ENCODE peak calls at places on chromosomes 16 and 17, in eight cellular contexts. D is endothelial cell of umbilical vein, F is HCT116, I is stomach, M is GM23338, Y is HL-60, H is GM12891, P is GM12892. R is an unnamed sample.

GRCh38 chr16:11759163-11759834 is 16.6 kb upstream of the TXNDC11 start:
- DNase-seq in F (no peak), H (no peak), M (no peak), I (peak; percentile 90), P (no peak), D (no peak), Y (no peak), R (no peak)

GRCh38 chr17:35084987-35085386 is 21.5 kb upstream of the RFFL start:
- DNase-seq in P (no peak), D (peak; percentile 6), F (peak; percentile 81), H (no peak), M (no peak), Y (no peak), I (no peak), R (no peak)

GRCh38 chr16:75550211-75550662 is 5.8 kb downstream of the TMEM231 start:
- DNase-seq in F (no peak), Y (peak; percentile 67), D (peak; percentile 52), P (peak; percentile 34), H (no peak), M (peak; percentile 89), I (peak; percentile 31), R (no peak)

GRCh38 chr17:60127068-60128064 is 22.4 kb upstream of the CA4 start:
- DNase-seq in F (no peak), D (no peak), Y (no peak), H (no peak), M (no peak), P (no peak), I (no peak), R (no peak)

GRCh38 chr16:68077866-68078725 is 7.1 kb upstream of the NFATC3 start:
- DNase-seq in I (no peak), M (no peak), H (no peak), D (no peak), Y (no peak), F (no peak), P (no peak), R (no peak)

GRCh38 chr17:7183433-7184090 is 4.4 kb upstream of the ASGR1 start:
- DNase-seq in M (no peak), D (no peak), P (no peak), F (no peak), H (no peak), Y (no peak), I (no peak), R (no peak)

GRCh38 chr17:48995871-48996695 is 1.1 kb upstream of the IGF2BP1 start:
- DNase-seq in F (no peak), H (no peak), I (no peak), P (no peak), M (peak; percentile 96), Y (no peak), D (peak; percentile 47), R (no peak)

GRCh38 chr17:70060415-70060814 is 14.6 kb upstream of the KCNJ16 start:
- DNase-seq in Y (no peak), M (no peak), D (no peak), F (no peak), H (no peak), I (peak; percentile 36), P (no peak), R (no peak)

DNA sequence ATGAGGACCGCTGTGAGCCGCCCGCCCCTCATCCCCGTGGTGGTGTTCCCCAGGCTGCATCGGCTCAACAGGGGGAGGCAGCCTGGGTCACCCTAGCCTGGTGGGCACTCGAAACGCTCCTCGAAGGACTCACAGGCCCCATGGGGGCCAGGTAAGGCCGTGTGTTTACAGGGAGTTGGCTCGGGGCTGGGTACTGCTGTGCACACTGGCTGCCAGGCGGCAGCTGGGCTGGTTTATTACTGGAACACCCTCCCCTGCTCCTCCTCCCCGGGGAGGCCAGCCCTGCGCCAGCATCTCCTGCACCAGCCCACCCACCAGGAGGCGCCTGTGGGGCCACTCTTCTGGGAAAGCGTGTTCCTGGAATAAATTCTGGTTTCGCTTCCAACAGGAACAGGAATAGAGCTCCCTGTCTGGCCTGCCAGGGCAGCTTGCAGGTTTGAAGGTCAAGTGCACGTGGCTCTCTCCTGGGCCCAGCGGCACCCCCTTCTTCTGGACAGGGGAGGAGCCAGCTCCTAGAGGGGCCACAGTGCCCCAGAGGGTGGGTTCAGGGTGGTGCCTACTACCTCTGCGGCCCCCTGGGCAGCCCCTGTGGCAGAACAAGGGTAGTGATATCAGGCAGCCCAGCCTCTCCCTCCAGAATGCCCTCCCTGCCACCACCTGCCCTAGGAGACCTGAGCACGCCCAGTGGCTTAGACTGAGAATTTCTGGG is 11.3 kb downstream of the MCRIP1 start:
- DNase-seq in Y (peak; percentile 61), M (peak; percentile 77), D (peak; percentile 63), H (no peak), I (peak; percentile 96), P (no peak), F (peak; percentile 40), R (no peak)
- TF ChIP-seq POLR2AphosphoS5 in Y (no peak), M (no peak), D (no peak), H (no peak), I (peak; percentile 90), P (no peak), F (peak; percentile 32), R (peak; percentile 45)

GRCh38 chr17:82095777-82096708 is 2.0 kb downstream of the FASN start:
- DNase-seq in M (no peak), H (no peak), D (no peak), Y (no peak), I (no peak), F (no peak), P (no peak), R (no peak)

GRCh38 chr17:82097187-82097918 is 683 bp downstream of the FASN start:
- DNase-seq in H (peak; percentile 74), P (peak; percentile 77), Y (peak; percentile 60), I (peak; percentile 58), F (no peak), M (peak; percentile 25), D (peak; percentile 47), R (no peak)

GRCh38 chr17:82092995-82093751 is 4.9 kb downstream of the FASN start:
- DNase-seq in H (no peak), I (no peak), F (no peak), P (no peak), Y (no peak), D (no peak), M (no peak), R (no peak)

GRCh38 chr17:82096709-82097186 is 1.3 kb downstream of the FASN start:
- DNase-seq in P (no peak), H (no peak), Y (no peak), M (no peak), D (no peak), I (no peak), F (no peak), R (no peak)

DNA sequence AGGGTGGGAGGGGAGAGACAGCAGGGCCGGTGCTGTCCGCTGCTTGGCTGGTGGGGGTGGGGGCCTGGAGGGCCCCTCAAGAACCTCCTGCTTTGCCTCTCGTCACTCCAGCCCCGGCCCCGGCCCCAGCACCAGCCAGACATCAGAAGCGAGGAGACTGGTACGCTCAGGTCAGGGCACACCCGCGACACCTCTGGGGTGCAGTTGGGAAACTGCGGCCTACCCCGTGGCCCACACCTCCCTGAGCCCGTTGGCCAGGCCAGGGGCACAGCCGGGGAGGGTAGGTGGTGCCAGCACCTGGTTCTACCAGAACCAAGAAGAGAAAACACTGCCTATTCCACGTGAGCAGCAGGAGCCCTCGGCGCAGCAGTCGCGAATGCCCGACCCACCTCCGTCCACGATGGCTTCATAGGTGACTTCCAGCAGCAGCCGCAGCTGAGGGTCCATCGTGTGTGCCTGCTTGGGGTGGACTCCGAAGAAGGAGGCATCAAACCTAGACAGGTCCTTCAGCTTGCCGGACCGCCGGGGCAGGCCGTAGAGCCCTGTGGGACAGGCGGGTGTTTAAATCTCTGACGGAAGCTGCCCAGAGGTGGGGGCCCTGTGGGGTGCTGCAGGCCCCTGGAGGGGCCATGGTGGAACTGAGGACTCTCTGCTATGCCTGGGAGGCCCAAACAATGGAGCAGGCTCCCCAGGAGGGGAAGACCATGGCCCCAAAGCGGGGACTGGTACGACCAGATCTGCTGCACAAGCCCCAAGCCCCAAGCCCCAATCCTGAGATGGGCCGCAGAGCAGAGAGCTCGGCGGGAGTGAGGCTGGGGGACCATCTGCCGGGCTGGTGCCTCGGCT is 2.9 kb downstream of the FASN start:
- DNase-seq in H (no peak), F (no peak), I (no peak), Y (no peak), M (no peak), P (no peak), D (no peak), R (no peak)
- TF ChIP-seq POLR2AphosphoS5 in H (no peak), F (no peak), I (no peak), Y (no peak), M (no peak), P (no peak), D (no peak), R (no peak)

GRCh38 chr17:36088559-36089376 is 1.2 kb downstream of the CCL3 start:
- DNase-seq in P (no peak), I (no peak), D (no peak), F (no peak), M (no peak), Y (no peak), H (no peak), R (no peak)

GRCh38 chr17:36094232-36094631 is 4.3 kb upstream of the CCL3 start:
- DNase-seq in P (no peak), F (no peak), Y (no peak), I (no peak), H (no peak), D (no peak), M (no peak), R (no peak)

GRCh38 chr17:36085710-36086268 is 4.2 kb downstream of the CCL3 start:
- DNase-seq in D (no peak), P (no peak), H (no peak), Y (peak; percentile 75), F (no peak), M (no peak), I (no peak), R (no peak)

GRCh38 chr17:36092228-36092627 is 2.3 kb upstream of the CCL3 start:
- DNase-seq in P (no peak), Y (no peak), I (no peak), F (no peak), M (no peak), D (no peak), H (no peak), R (no peak)

DNA sequence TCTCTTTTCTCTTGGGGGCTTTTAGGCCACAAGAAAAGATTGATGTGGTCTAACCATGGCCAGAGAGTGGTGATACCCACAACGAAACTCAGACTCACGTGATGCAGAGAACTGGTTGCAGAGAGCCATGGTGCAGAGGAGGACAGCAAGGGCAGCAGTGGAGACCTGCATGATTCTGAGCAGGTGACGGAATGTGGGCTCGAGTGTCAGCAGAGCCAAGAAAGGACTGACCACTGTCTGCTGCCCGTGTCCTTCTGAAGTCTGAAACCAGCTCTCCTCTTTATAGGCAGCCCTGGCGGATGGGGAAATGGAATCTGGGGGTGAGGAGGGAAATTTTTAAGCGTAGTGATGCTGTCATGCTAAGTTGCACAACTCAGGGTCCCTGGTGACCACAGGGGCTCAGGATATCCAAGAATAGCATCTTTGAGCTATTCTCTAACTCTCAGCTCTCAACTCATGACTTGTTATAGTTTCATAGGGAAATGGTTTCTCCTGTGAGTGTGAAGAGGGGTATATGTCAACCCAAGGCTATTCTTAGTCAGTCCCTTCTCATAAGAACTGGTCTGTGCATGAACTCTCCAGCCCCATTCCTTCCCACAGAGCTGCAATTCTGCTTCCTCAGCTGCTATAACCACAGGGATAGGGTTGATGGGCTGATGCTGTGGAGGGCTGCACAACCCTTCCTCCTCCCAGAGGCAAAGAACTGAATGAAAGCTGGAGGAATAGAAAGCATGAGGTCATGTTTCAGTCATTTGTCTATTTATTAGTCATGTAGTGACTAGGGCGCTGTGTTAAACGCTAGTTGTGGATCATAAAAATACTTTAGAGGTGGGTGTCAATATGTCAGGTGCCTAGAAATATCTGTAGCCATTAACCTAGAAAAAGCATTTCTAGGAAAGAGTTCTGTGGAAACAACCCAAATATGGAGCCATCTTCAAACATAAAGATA is at the start of gene CCL3:
- DNase-seq in M (no peak), H (peak; percentile 21), F (no peak), P (peak; percentile 32), Y (peak; percentile 74), D (no peak), I (no peak), R (no peak)
- TF ChIP-seq POLR2AphosphoS5 in M (no peak), H (peak; percentile 99), F (no peak), P (peak; percentile 98), Y (peak; percentile 22), D (no peak), I (no peak), R (no peak)

GRCh38 chr16:19113577-19114358 is at the start of gene ITPRIPL2:
- DNase-seq in I (peak; percentile 83), H (peak; percentile 58), F (peak; percentile 79), M (peak; percentile 76), P (peak; percentile 61), Y (no peak), D (peak; percentile 83), R (no peak)

GRCh38 chr16:19115148-19116021 is 1.6 kb downstream of the ITPRIPL2 start:
- DNase-seq in M (peak; percentile 82), F (no peak), D (no peak), I (no peak), P (no peak), H (no peak), Y (no peak), R (no peak)

GRCh38 chr16:19116711-19117449 is 3.1 kb downstream of the ITPRIPL2 start:
- DNase-seq in D (no peak), P (no peak), Y (no peak), F (no peak), M (peak; percentile 19), I (no peak), H (no peak), R (no peak)

GRCh38 chr16:19110537-19111391 is 3.0 kb upstream of the ITPRIPL2 start:
- DNase-seq in P (no peak), Y (no peak), I (no peak), H (no peak), D (no peak), F (no peak), M (no peak), R (no peak)

DNA sequence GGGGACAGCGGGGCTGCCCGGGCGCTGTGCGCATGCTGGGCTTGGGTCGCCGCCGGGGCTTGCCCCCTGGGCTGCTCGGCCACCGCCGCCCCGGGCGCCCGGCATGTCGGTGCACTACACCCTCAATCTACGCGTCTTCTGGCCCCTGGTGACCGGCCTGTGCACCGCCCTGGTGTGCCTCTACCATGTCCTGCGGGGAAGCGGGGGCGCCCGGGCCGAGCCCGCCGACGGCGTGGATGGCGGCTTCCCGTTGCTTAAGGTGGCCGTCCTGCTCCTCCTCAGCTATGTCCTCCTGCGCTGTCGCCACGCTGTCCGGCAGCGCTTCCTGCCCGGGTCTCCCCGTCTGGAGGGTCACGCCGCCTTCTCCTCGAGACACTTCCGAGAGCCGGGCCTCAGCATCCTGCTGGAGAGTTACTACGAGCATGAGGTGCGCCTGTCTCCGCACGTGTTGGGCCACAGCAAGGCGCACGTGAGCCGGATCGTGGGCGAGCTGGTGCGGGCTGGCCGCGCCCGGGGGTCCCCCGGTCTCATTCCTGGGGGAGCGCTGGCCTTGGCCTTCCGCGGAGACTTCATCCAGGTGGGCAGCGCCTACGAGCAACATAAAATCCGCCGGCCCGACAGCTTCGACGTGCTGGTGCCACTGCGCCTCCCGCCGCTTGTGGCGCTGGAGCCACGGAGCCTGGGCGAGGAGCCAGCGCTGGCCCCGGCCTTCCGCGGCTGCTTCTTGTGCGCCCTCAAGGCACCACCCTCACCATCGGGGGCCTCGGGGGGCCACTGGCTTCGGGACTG is 789 bp downstream of the ITPRIPL2 start:
- DNase-seq in M (peak; percentile 84), F (no peak), Y (no peak), H (peak; percentile 43), P (peak; percentile 43), D (peak; percentile 79), I (peak; percentile 61), R (no peak)
- TF ChIP-seq POLR2AphosphoS5 in M (no peak), F (peak; percentile 22), Y (no peak), H (no peak), P (no peak), D (no peak), I (peak; percentile 20), R (no peak)